ENCODE peak calls at places on chromosomes 4 and X, in four cellular contexts. Q, N, K and A are unnamed samples.

GRCh38 chr4:112170451-112170993 is 25.3 kb downstream of the FAM241A start:
- DNase-seq in Q (peak), N (peak), K (peak), A (peak)

GRCh38 chr4:108031427-108032083 is 41.9 kb downstream of the HADH start:
- DNase-seq in Q (no peak), N (peak), K (no peak), A (no peak)

GRCh38 chr4:145623831-145624230 is 4.6 kb downstream of the MMAA start:
- DNase-seq in Q (no peak), N (no peak), K (no peak), A (no peak)

GRCh38 chrX:147737690-147738089 is 174.0 kb upstream of the FMR1 start:
- DNase-seq in Q (no peak), N (no peak), K (no peak), A (no peak)

GRCh38 chrX:47628980-47629379 is 750 bp downstream of the CFP start:
- DNase-seq in Q (no peak), N (peak), K (no peak), A (no peak)

GRCh38 chr4:128917781-128918180 is 108.3 kb downstream of the JADE1 start:
- DNase-seq in Q (no peak), N (no peak), K (no peak), A (no peak)

GRCh38 chrX:29662759-29663503 is 552.4 kb upstream of the MAGEB2 start:
- DNase-seq in Q (peak), N (peak), K (no peak), A (peak)

GRCh38 chr4:158671665-158671914 is at the start of gene C4orf46:
- DNase-seq in Q (no peak), N (no peak), K (no peak), A (no peak)

GRCh38 chr4:30362436-30362835 is 357.7 kb upstream of the PCDH7 start:
- DNase-seq in Q (no peak), N (no peak), K (no peak), A (no peak)

GRCh38 chr4:172515266-172515879 is 653.2 kb upstream of the GALNT7 start:
- DNase-seq in Q (no peak), N (no peak), K (no peak), A (no peak)

GRCh38 chrX:20968996-20969395 is 405.2 kb upstream of the CNKSR2 start:
- DNase-seq in Q (no peak), N (no peak), K (no peak), A (no peak)

GRCh38 chr4:111697176-111697962 is 447.9 kb upstream of the FAM241A start:
- DNase-seq in Q (no peak), N (no peak), K (no peak), A (no peak)

GRCh38 chr4:92305148-92305877 is 1.5 kb downstream of the GRID2 start:
- DNase-seq in Q (no peak), N (peak), K (peak), A (no peak)

GRCh38 chr4:94527556-94528233 is 76.0 kb downstream of the PDLIM5 start:
- DNase-seq in Q (no peak), N (no peak), K (no peak), A (no peak)

GRCh38 chrX:85052207-85052606 is 48.5 kb downstream of the APOOL start:
- DNase-seq in Q (no peak), N (no peak), K (no peak), A (no peak)

GRCh38 chr4:2893772-2894171 is 50.1 kb downstream of the ADD1 start:
- DNase-seq in Q (no peak), N (no peak), K (no peak), A (no peak)

GRCh38 chrX:123749643-123750042 is 16.8 kb upstream of the THOC2 start:
- DNase-seq in Q (no peak), N (no peak), K (no peak), A (no peak)

GRCh38 chrX:70470850-70471289 is 26.2 kb downstream of the DLG3 start:
- DNase-seq in Q (no peak), N (no peak), K (no peak), A (no peak)
- TF ChIP-seq TCF7L2 in Q (no peak), N (no peak), K (no peak), A (no peak)

DNA sequence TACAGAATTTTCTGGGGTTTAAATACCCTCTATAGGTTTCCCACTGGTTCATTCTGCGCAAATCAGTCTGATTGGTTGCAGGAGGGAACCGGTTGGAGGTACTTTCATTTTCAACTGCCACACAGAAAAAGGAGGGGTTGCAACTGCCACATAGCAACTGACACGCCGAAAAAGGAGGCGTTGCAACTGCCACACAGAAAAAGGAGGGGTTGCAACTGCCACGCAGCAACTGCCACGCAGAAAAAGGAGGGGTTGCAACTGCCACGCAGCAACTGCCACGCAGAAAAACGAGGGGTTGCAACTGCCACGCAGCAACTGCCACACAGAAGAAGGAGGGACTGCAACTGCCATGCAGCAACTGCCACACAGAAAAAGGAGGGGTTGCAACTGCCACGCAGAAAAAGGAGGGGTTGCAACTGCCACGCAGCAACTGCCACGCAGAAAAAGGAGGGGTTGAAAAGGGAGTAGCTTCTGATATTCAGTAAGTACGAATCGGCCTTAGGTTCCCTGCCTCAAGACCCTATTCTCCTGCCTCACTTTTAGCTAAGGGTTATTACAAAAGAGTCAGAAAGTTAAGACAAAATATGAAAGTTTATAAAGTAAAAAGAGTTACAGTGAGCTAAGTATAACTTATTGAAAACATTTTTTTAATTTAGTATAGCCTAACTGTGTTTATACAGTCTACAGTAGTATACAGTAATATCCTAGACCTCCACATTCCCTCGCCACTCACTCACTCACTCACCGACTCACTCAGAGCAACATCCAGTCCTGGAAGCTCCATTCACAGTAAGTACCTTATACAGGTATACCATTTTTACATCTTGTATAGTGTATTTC is 431.8 kb downstream of the KCTD8 start:
- DNase-seq in Q (peak), N (no peak), K (no peak), A (peak)
- TF ChIP-seq POLR2AphosphoS5 in Q (no peak), N (no peak), K (no peak), A (peak)

DNA sequence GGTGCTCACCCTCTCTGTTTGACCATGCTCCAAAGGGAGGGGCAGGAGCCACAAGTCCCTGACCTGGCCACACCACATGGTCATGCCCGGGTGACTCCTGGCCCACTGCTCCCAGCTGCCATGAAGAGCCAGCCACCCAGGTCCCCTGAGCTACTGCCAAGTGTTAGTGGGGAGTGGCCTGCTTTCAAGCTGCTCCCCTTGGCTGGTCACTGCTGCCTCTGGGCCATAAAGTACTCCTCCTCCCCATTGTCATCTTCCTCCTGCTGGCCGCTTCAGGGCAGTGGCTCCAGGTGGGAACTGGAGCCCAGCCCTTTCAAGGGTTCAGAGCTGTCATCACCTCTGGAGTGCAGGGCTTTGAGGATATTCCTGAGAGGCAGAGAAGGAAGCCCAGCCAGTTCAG is 27.3 kb upstream of the RBBP7 start:
- DNase-seq in Q (no peak), N (no peak), K (no peak), A (no peak)
- TF ChIP-seq TCF7L2 in Q (no peak), N (no peak), K (no peak), A (no peak)

GRCh38 chr4:122873752-122874151 is 47.1 kb downstream of the FGF2 start:
- DNase-seq in Q (no peak), N (no peak), K (no peak), A (no peak)

GRCh38 chr4:122875949-122876348 is 46.4 kb downstream of the NUDT6 start:
- DNase-seq in Q (no peak), N (no peak), K (no peak), A (no peak)

GRCh38 chr4:122873146-122873545 is 46.5 kb downstream of the FGF2 start:
- DNase-seq in Q (no peak), N (no peak), K (no peak), A (no peak)

GRCh38 chr4:122876456-122876855 is 45.9 kb downstream of the NUDT6 start:
- DNase-seq in Q (no peak), N (no peak), K (no peak), A (no peak)

DNA sequence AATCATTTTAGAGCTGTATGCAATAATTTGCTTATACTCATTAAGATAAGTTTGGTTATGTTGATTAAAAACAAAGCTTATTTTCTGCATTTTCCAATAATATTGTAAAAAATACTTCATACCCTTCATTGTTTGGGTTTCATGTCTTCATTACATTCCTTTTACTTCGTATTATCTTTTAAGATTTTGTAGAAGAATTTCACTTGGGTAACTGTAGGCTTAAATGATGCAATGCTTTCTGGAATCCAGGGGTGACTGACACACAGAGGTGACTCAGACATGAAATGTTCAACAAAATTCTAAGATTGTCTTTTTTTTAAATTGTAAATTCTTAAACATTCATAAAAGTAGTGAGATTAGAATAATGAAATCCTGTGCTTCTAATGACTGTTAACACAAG is 47.6 kb downstream of the FGF2 start:
- DNase-seq in Q (peak), N (peak), K (no peak), A (no peak)
- TF ChIP-seq POLR2AphosphoS5 in Q (no peak), N (no peak), K (no peak), A (no peak)